ENCODE peak calls at places on chromosomes 5 and 9, in five cellular contexts. V, J, Y, Z and W are unnamed samples.

GRCh38 chr9:120571443-120572257 is 8.3 kb downstream of the CDK5RAP2 start:
- DNase-seq in V (no peak), J (no peak), Y (peak; percentile 77), Z (no peak), W (peak; percentile 22)

GRCh38 chr5:16784843-16785791 is 151.0 kb downstream of the MYO10 start:
- DNase-seq in V (peak; percentile 28), J (no peak), Y (no peak), Z (no peak), W (peak; percentile 54)

GRCh38 chr9:18907927-18908625 is 124.9 kb downstream of the SAXO1 start:
- DNase-seq in V (no peak), J (peak; percentile 68), Y (no peak), Z (no peak), W (no peak)

GRCh38 chr9:136107953-136108647 is 10.6 kb downstream of the TMEM250 start:
- DNase-seq in V (no peak), J (no peak), Y (no peak), Z (no peak), W (no peak)

GRCh38 chr5:55220433-55221185 is 6.5 kb downstream of the MCIDAS start:
- DNase-seq in V (no peak), J (no peak), Y (no peak), Z (no peak), W (peak; percentile 22)

GRCh38 chr9:22165144-22165543 is 156.0 kb upstream of the CDKN2B start:
- DNase-seq in V (no peak), J (no peak), Y (peak; percentile 60), Z (no peak), W (peak; percentile 76)

GRCh38 chr5:32645246-32645645 is 59.9 kb downstream of the SUB1 start:
- DNase-seq in V (no peak), J (no peak), Y (no peak), Z (no peak), W (no peak)

GRCh38 chr5:76787237-76787636 is 31.6 kb upstream of the F2RL1 start:
- DNase-seq in V (no peak), J (peak; percentile 85), Y (no peak), Z (peak; percentile 81), W (peak; percentile 90)

GRCh38 chr5:178130576-178131445 is at the start of gene RMND5B:
- DNase-seq in V (peak; percentile 92), J (peak; percentile 94), Y (peak; percentile 77), Z (peak; percentile 91), W (peak; percentile 81)

GRCh38 chr5:171415115-171415730 is 4.2 kb upstream of the FGF18 start:
- DNase-seq in V (no peak), J (no peak), Y (peak; percentile 16), Z (no peak), W (no peak)

GRCh38 chr5:61754792-61755191 is 422.7 kb downstream of the ZSWIM6 start:
- DNase-seq in V (no peak), J (no peak), Y (no peak), Z (no peak), W (no peak)

GRCh38 chr5:163306421-163306820 is 131.0 kb upstream of the CCNG1 start:
- DNase-seq in V (no peak), J (no peak), Y (no peak), Z (no peak), W (no peak)

GRCh38 chr9:112772551-112772950 is 22.0 kb downstream of the SNX30 start:
- DNase-seq in V (no peak), J (no peak), Y (no peak), Z (no peak), W (no peak)

GRCh38 chr5:177455036-177455660 is 8.5 kb downstream of the PRR7 start:
- DNase-seq in V (peak; percentile 89), J (peak; percentile 91), Y (peak; percentile 56), Z (peak; percentile 99), W (peak; percentile 65)

GRCh38 chr9:116499986-116500871 is 186.9 kb upstream of the TRIM32 start:
- DNase-seq in V (no peak), J (no peak), Y (peak; percentile 70), Z (no peak), W (no peak)

GRCh38 chr5:149399775-149400174 is 20.7 kb upstream of the IL17B start:
- DNase-seq in V (no peak), J (no peak), Y (no peak), Z (no peak), W (peak; percentile 37)

GRCh38 chr9:33265211-33265885 is 499 bp downstream of the CHMP5 start:
- DNase-seq in V (no peak), J (no peak), Y (no peak), Z (no peak), W (peak; percentile 10)

GRCh38 chr9:130995399-130995941 is 13.5 kb upstream of the LAMC3 start:
- DNase-seq in V (no peak), J (no peak), Y (no peak), Z (no peak), W (peak; percentile 26)

GRCh38 chr5:159945359-159945758 is 29.1 kb downstream of the ADRA1B start:
- DNase-seq in V (no peak), J (no peak), Y (no peak), Z (no peak), W (no peak)

GRCh38 chr5:151671979-151672378 is 14.7 kb downstream of the SPARC start:
- DNase-seq in V (no peak), J (no peak), Y (peak; percentile 73), Z (no peak), W (peak; percentile 64)

GRCh38 chr5:157108961-157109360 is at the start of gene HAVCR2:
- DNase-seq in V (peak; percentile 47), J (no peak), Y (no peak), Z (no peak), W (no peak)

GRCh38 chr5:53030828-53031425 is 41.8 kb downstream of the ITGA2 start:
- DNase-seq in V (no peak), J (no peak), Y (no peak), Z (no peak), W (no peak)

GRCh38 chr5:17365756-17366155 is 132.3 kb upstream of the TAF11L2 start:
- DNase-seq in V (no peak), J (no peak), Y (peak; percentile 48), Z (no peak), W (peak; percentile 90)

GRCh38 chr9:108163321-108164005 is 673.9 kb upstream of the KLF4 start:
- DNase-seq in V (no peak), J (no peak), Y (peak; percentile 36), Z (no peak), W (peak; percentile 37)

GRCh38 chr5:170747851-170748250 is 35.7 kb upstream of the GABRP start:
- DNase-seq in V (peak; percentile 12), J (peak; percentile 82), Y (no peak), Z (peak; percentile 80), W (peak; percentile 24)

DNA sequence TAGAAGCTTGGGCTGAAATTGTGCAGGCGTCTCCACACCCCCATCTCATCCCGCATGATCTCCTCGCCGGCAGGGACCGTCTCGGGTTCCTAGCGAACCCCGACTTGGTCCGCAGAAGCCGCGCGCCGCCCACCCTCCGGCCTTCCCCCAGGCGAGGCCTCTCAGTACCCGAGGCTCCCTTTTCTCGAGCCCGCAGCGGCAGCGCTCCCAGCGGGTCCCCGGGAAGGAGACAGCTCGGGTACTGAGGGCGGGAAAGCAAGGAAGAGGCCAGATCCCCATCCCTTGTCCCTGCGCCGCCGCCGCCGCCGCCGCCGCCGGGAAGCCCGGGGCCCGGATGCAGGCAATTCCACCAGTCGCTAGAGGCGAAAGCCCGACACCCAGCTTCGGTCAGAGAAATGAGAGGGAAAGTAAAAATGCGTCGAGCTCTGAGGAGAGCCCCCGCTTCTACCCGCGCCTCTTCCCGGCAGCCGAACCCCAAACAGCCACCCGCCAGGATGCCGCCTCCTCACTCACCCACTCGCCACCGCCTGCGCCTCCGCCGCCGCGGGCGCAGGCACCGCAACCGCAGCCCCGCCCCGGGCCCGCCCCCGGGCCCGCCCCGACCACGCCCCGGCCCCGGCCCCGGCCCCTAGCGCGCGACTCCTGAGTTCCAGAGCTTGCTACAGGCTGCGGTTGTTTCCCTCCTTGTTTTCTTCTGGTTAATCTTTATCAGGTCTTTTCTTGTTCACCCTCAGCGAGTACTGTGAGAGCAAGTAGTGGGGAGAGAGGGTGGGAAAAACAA is at the start of gene C9orf72:
- DNase-seq in V (peak; percentile 84), J (peak; percentile 89), Y (peak; percentile 63), Z (peak; percentile 73), W (no peak)
- TF ChIP-seq CTCF in V (no peak), J (peak; percentile 11), Y (no peak), Z (no peak), W (no peak)

GRCh38 chr5:173626501-173626812 is 10.0 kb upstream of the BOD1 start:
- DNase-seq in V (no peak), J (no peak), Y (no peak), Z (no peak), W (no peak)
- TF ChIP-seq CTCF in V (no peak), J (no peak), Y (no peak), Z (no peak), W (no peak)

DNA sequence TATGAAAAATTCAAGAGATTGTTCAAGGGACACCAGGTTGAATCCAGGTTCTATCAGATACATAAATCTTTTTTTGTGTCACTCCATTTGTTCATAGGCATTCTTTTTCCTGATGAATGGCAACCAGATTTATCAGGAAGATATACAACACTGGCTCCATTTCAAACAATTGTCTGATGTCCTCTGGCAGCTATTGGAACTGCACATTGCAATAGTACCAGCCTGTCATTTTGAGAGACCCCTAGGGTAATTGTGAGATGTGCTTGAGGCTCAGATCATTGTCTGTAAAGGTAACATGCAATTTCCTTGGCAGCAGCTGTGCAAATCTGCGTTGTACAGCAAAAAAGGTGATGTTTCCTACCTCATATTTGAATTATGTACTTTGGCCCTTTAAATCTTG is 25.9 kb downstream of the KCTD16 start:
- DNase-seq in V (no peak), J (no peak), Y (no peak), Z (no peak), W (no peak)
- TF ChIP-seq CTCF in V (no peak), J (no peak), Y (no peak), Z (no peak), W (no peak)

GRCh38 chr5:172705576-172706084 is 64.6 kb downstream of the NEURL1B start:
- DNase-seq in V (no peak), J (no peak), Y (no peak), Z (no peak), W (no peak)

GRCh38 chr5:172706796-172707195 is 64.2 kb downstream of the DUSP1 start:
- DNase-seq in V (no peak), J (no peak), Y (no peak), Z (no peak), W (no peak)

GRCh38 chr5:172708183-172708505 is 62.9 kb downstream of the DUSP1 start:
- DNase-seq in V (no peak), J (no peak), Y (no peak), Z (no peak), W (no peak)

GRCh38 chr5:172710695-172711094 is 60.3 kb downstream of the DUSP1 start:
- DNase-seq in V (no peak), J (no peak), Y (no peak), Z (no peak), W (no peak)

DNA sequence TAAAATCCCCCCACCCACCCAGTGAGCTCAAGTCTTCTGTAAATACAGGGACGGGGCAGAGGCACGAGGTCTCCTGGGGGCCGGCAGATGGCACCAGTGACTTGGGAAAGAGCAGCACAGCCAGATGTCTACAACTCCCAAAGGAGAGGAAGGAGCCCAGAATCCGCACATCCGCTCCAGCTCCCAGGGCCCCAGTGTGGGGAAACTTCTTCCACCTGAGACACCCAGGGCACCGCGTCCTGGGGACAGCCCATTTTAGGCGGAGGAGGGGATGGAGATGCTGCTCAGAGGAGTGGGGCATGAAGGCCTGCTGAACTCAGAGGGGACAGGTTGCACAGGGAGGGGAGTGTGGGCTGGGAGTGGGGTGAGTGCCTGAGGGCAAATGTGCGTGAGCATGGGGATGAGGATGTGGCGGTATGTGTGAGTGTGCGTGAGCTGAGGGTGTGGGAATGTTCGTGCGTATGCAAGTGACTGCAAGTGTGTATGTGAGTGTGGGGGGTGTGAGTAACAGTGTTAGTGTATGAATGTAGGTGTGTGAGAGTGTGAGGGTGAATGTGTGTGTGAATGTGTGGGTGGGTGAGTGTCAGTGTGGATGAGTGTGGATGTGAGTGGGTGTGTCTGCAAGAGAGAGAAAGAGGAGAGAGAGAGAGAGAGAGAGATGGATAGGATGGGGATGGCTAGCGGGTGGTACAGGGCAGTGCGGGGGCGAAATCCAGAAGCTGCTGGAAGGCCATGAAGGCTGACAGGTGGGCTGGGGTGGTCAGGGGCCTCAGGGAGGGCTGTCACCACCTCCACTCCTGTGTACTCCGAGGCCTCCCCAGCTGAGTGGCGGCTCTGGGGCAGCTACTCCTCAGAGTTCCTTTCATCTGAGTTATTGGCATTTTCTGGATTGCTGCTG is 63.5 kb downstream of the DUSP1 start:
- DNase-seq in V (no peak), J (no peak), Y (peak; percentile 73), Z (peak; percentile 77), W (peak; percentile 75)
- TF ChIP-seq CTCF in V (peak; percentile 53), J (peak; percentile 62), Y (peak; percentile 77), Z (peak; percentile 75), W (peak; percentile 64)